ENCODE peak calls at places on chromosomes 7 and 10, in four cellular contexts. A is effector memory CD4-positive, alpha-beta T cell; X is MCF 10A; P is NCI-H1436. Y is an unnamed sample.

GRCh38 chr7:12884856-12885440 is 197.5 kb downstream of the ARL4A start:
- DNase-seq in A (no peak), X (no peak), P (no peak), Y (peak)

GRCh38 chr7:27091125-27091524 is 4.7 kb downstream of the HOXA1 start:
- DNase-seq in A (no peak), X (no peak), P (no peak), Y (no peak)

GRCh38 chr10:5977471-5978370 is at the start of gene IL15RA:
- DNase-seq in A (peak), X (peak), P (no peak), Y (peak)

GRCh38 chr10:80684217-80684616 is 146.5 kb downstream of the SH2D4B start:
- DNase-seq in A (no peak), X (peak), P (peak), Y (peak)

GRCh38 chr10:79025113-79025832 is 43.5 kb upstream of the ZMIZ1 start:
- DNase-seq in A (no peak), X (no peak), P (peak), Y (no peak)

GRCh38 chr7:106599343-106599698 is 61.6 kb downstream of the CCDC71L start:
- DNase-seq in A (no peak), X (no peak), P (no peak), Y (no peak)

GRCh38 chr10:30114401-30114800 is 55.0 kb upstream of the JCAD start:
- DNase-seq in A (no peak), X (no peak), P (no peak), Y (no peak)

GRCh38 chr7:111168182-111168581 is 77.3 kb downstream of the LRRN3 start:
- DNase-seq in A (no peak), X (no peak), P (peak), Y (no peak)

GRCh38 chr7:91569702-91570457 is 305.6 kb downstream of the FZD1 start:
- DNase-seq in A (no peak), X (no peak), P (no peak), Y (no peak)